ENCODE peak calls at places on chromosomes 1 and 21, in ten cellular contexts. One of them, this sample, is unnamed. For H3K36me3 and H3K27me3, the result is how much of the 10 kb centered on the place peaks cover.

GRCh38 chr21:36156339-36156814 is 247 bp upstream of the DOP1B start:
- DNase-seq in GM23248: peak
- DNase-seq in CD8-positive, alpha-beta memory T cell: peak
- DNase-seq in GM06990: peak
- DNase-seq in tibial artery: peak
- DNase-seq in fibroblast of lung: peak
- DNase-seq in HAP-1: peak
- DNase-seq in adrenal gland: peak
- DNase-seq in cardiac muscle cell: peak
- DNase-seq in stomach: peak
- DNase-seq in this sample: peak

GRCh38 chr1:224198572-224198971 is 15.5 kb downstream of the DEGS1 start:
- DNase-seq in GM23248: no peak
- DNase-seq in CD8-positive, alpha-beta memory T cell: no peak
- DNase-seq in GM06990: no peak
- DNase-seq in tibial artery: no peak
- DNase-seq in fibroblast of lung: no peak
- DNase-seq in HAP-1: no peak
- DNase-seq in adrenal gland: no peak
- DNase-seq in cardiac muscle cell: no peak
- DNase-seq in stomach: no peak
- DNase-seq in this sample: no peak

GRCh38 chr1:193115629-193116227 is 6.1 kb upstream of the CDC73 start:
- DNase-seq in GM23248: peak
- DNase-seq in CD8-positive, alpha-beta memory T cell: no peak
- DNase-seq in GM06990: no peak
- DNase-seq in tibial artery: peak
- DNase-seq in fibroblast of lung: peak
- DNase-seq in HAP-1: no peak
- DNase-seq in adrenal gland: peak
- DNase-seq in cardiac muscle cell: peak
- DNase-seq in stomach: no peak
- DNase-seq in this sample: peak

GRCh38 chr1:209692745-209693504 is 11.7 kb upstream of the HSD11B1 start:
- DNase-seq in GM23248: peak
- DNase-seq in CD8-positive, alpha-beta memory T cell: peak
- DNase-seq in GM06990: no peak
- DNase-seq in tibial artery: peak
- DNase-seq in fibroblast of lung: peak
- DNase-seq in HAP-1: peak
- DNase-seq in adrenal gland: peak
- DNase-seq in cardiac muscle cell: peak
- DNase-seq in stomach: peak
- DNase-seq in this sample: peak

GRCh38 chr21:38910390-38911008 is 104.8 kb downstream of the ETS2 start:
- DNase-seq in GM23248: no peak
- DNase-seq in CD8-positive, alpha-beta memory T cell: no peak
- DNase-seq in GM06990: no peak
- DNase-seq in tibial artery: no peak
- DNase-seq in fibroblast of lung: no peak
- DNase-seq in HAP-1: no peak
- DNase-seq in adrenal gland: no peak
- DNase-seq in cardiac muscle cell: no peak
- DNase-seq in stomach: no peak
- DNase-seq in this sample: no peak

GRCh38 chr21:33058468-33059318 is 11.2 kb upstream of the OLIG1 start:
- DNase-seq in GM23248: no peak
- DNase-seq in CD8-positive, alpha-beta memory T cell: no peak
- DNase-seq in GM06990: no peak
- DNase-seq in tibial artery: no peak
- DNase-seq in fibroblast of lung: no peak
- DNase-seq in HAP-1: no peak
- DNase-seq in adrenal gland: peak
- DNase-seq in cardiac muscle cell: no peak
- DNase-seq in stomach: no peak
- DNase-seq in this sample: peak

GRCh38 chr1:8422439-8423133 is 104.7 kb downstream of the SLC45A1 start:
- DNase-seq in GM23248: peak
- DNase-seq in CD8-positive, alpha-beta memory T cell: no peak
- DNase-seq in GM06990: no peak
- DNase-seq in tibial artery: peak
- DNase-seq in fibroblast of lung: no peak
- DNase-seq in HAP-1: peak
- DNase-seq in adrenal gland: no peak
- DNase-seq in cardiac muscle cell: peak
- DNase-seq in stomach: no peak
- DNase-seq in this sample: peak

GRCh38 chr1:234062166-234062565 is 157.7 kb downstream of the SLC35F3 start:
- DNase-seq in GM23248: peak
- DNase-seq in CD8-positive, alpha-beta memory T cell: no peak
- DNase-seq in GM06990: no peak
- DNase-seq in tibial artery: no peak
- DNase-seq in fibroblast of lung: no peak
- DNase-seq in HAP-1: no peak
- DNase-seq in adrenal gland: no peak
- DNase-seq in cardiac muscle cell: no peak
- DNase-seq in stomach: no peak
- DNase-seq in this sample: no peak

GRCh38 chr1:61081637-61082335 is 575 bp upstream of the NFIA start:
- DNase-seq in GM23248: peak
- DNase-seq in CD8-positive, alpha-beta memory T cell: peak
- DNase-seq in GM06990: no peak
- DNase-seq in tibial artery: no peak
- DNase-seq in fibroblast of lung: peak
- DNase-seq in HAP-1: peak
- DNase-seq in adrenal gland: peak
- DNase-seq in cardiac muscle cell: peak
- DNase-seq in stomach: peak
- DNase-seq in this sample: no peak

GRCh38 chr1:150259758-150260669 is 2.4 kb downstream of the CA14 start:
- DNase-seq in GM23248: no peak
- DNase-seq in CD8-positive, alpha-beta memory T cell: no peak
- DNase-seq in GM06990: no peak
- DNase-seq in tibial artery: no peak
- DNase-seq in fibroblast of lung: peak
- DNase-seq in HAP-1: peak
- DNase-seq in adrenal gland: peak
- DNase-seq in cardiac muscle cell: peak
- DNase-seq in stomach: peak
- DNase-seq in this sample: no peak

GRCh38 chr1:43366601-43367025 is 1.2 kb downstream of the ELOVL1 start:
- DNase-seq in GM23248: no peak
- DNase-seq in CD8-positive, alpha-beta memory T cell: no peak
- DNase-seq in GM06990: no peak
- DNase-seq in tibial artery: no peak
- DNase-seq in fibroblast of lung: peak
- DNase-seq in HAP-1: no peak
- DNase-seq in adrenal gland: no peak
- DNase-seq in cardiac muscle cell: no peak
- DNase-seq in stomach: no peak
- DNase-seq in this sample: no peak

GRCh38 chr1:43367026-43367903 is 546 bp downstream of the ELOVL1 start:
- DNase-seq in GM23248: peak
- DNase-seq in CD8-positive, alpha-beta memory T cell: peak
- DNase-seq in GM06990: peak
- DNase-seq in tibial artery: peak
- DNase-seq in fibroblast of lung: peak
- DNase-seq in HAP-1: peak
- DNase-seq in adrenal gland: no peak
- DNase-seq in cardiac muscle cell: no peak
- DNase-seq in stomach: no peak
- DNase-seq in this sample: peak

GRCh38 chr1:43366179-43366578 is 1.6 kb downstream of the ELOVL1 start:
- DNase-seq in GM23248: no peak
- DNase-seq in CD8-positive, alpha-beta memory T cell: no peak
- DNase-seq in GM06990: no peak
- DNase-seq in tibial artery: peak
- DNase-seq in fibroblast of lung: no peak
- DNase-seq in HAP-1: no peak
- DNase-seq in adrenal gland: no peak
- DNase-seq in cardiac muscle cell: no peak
- DNase-seq in stomach: peak
- DNase-seq in this sample: no peak

GRCh38 chr1:43363935-43364525 is 3.8 kb downstream of the ELOVL1 start:
- DNase-seq in GM23248: no peak
- DNase-seq in CD8-positive, alpha-beta memory T cell: no peak
- DNase-seq in GM06990: no peak
- DNase-seq in tibial artery: no peak
- DNase-seq in fibroblast of lung: no peak
- DNase-seq in HAP-1: no peak
- DNase-seq in adrenal gland: no peak
- DNase-seq in cardiac muscle cell: no peak
- DNase-seq in stomach: no peak
- DNase-seq in this sample: no peak

DNA sequence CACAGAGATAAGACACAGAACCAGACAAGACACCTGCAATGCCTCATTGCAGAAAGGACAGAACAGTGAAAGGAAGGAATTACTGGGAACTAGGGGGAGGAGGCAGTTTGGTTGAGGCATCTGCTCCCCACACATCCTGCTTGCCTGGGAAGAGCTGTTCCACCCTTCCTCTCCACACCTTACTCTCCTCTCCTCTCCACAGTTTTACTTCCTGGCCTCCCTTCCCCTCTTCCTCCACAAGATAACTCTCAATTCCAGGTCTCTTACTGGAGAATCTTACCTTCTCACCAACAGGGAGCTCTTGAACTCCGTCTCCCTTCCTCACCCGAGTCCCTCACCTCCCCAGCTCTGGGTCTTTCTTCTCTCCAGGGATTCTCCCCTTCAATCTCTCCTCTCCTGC is 2.1 kb downstream of the ELOVL1 start:
- DNase-seq in GM23248: no peak
- DNase-seq in CD8-positive, alpha-beta memory T cell: no peak
- DNase-seq in GM06990: no peak
- DNase-seq in tibial artery: no peak
- DNase-seq in fibroblast of lung: no peak
- DNase-seq in HAP-1: no peak
- DNase-seq in adrenal gland: no peak
- DNase-seq in cardiac muscle cell: no peak
- DNase-seq in stomach: no peak
- DNase-seq in this sample: no peak
- H3K4me3 ChIP-seq in GM23248: peak
- H3K4me3 ChIP-seq in CD8-positive, alpha-beta memory T cell: no peak
- H3K4me3 ChIP-seq in GM06990: peak
- H3K4me3 ChIP-seq in tibial artery: no peak
- H3K4me3 ChIP-seq in fibroblast of lung: no peak
- H3K4me3 ChIP-seq in HAP-1: no peak
- H3K4me3 ChIP-seq in adrenal gland: no peak
- H3K4me3 ChIP-seq in cardiac muscle cell: no peak
- H3K4me3 ChIP-seq in stomach: peak
- H3K4me3 ChIP-seq in this sample: no peak

DNA sequence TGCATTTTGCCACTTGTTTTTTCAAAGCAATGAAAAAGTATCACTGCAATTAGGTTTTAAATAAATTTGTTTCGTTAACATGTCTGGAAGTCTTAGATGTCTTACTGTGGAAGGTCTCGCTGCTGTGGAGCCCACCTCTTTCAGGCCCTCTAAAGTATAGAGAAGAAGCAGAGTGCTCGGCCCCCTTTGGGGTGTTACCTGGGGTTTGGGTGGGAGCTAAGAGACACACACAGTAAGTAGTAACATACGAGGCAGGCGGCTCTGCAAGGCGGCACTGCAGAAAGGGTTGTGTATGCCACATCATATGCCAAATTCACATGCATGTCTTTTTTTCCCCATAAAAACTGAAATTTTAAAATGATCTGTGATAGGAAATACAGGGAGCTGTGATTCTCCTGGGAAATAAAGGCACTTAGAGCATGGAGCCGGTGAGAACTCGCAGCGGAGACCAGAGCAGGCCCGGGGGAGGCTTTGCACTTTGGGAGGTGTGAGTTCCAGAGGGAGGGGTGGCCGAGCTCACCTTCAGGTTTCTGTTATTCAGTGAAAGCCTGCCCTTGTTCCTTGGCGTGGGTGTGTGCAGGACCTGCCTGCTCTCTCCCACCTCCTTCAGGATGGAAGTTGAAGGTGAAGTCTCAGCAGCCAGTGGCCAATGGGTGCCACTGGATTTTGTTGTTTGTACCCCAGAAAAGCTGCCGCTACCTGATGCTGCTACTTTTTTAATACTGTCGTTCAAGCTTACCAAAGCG is 35.7 kb upstream of the PWP2 start:
- DNase-seq in GM23248: no peak
- DNase-seq in CD8-positive, alpha-beta memory T cell: no peak
- DNase-seq in GM06990: no peak
- DNase-seq in tibial artery: no peak
- DNase-seq in fibroblast of lung: no peak
- DNase-seq in HAP-1: no peak
- DNase-seq in adrenal gland: no peak
- DNase-seq in cardiac muscle cell: no peak
- DNase-seq in stomach: no peak
- DNase-seq in this sample: no peak
- H3K36me3 ChIP-seq in GM23248: under half
- H3K36me3 ChIP-seq in CD8-positive, alpha-beta memory T cell: under half
- H3K36me3 ChIP-seq in GM06990: under half
- H3K36me3 ChIP-seq in tibial artery: under half
- H3K36me3 ChIP-seq in fibroblast of lung: under half
- H3K36me3 ChIP-seq in HAP-1: under half
- H3K36me3 ChIP-seq in adrenal gland: under half
- H3K36me3 ChIP-seq in cardiac muscle cell: under half
- H3K36me3 ChIP-seq in stomach: half or more
- H3K36me3 ChIP-seq in this sample: half or more

GRCh38 chr1:85325920-85326319 is 49.5 kb upstream of the BCL10 start:
- DNase-seq in GM23248: no peak
- DNase-seq in CD8-positive, alpha-beta memory T cell: no peak
- DNase-seq in GM06990: no peak
- DNase-seq in tibial artery: no peak
- DNase-seq in fibroblast of lung: peak
- DNase-seq in HAP-1: no peak
- DNase-seq in adrenal gland: no peak
- DNase-seq in cardiac muscle cell: no peak
- DNase-seq in stomach: no peak
- DNase-seq in this sample: no peak
- H3K27me3 ChIP-seq in GM23248: under half
- H3K27me3 ChIP-seq in CD8-positive, alpha-beta memory T cell: under half
- H3K27me3 ChIP-seq in GM06990: under half
- H3K27me3 ChIP-seq in tibial artery: under half
- H3K27me3 ChIP-seq in fibroblast of lung: under half
- H3K27me3 ChIP-seq in HAP-1: under half
- H3K27me3 ChIP-seq in adrenal gland: under half
- H3K27me3 ChIP-seq in cardiac muscle cell: under half
- H3K27me3 ChIP-seq in stomach: under half
- H3K27me3 ChIP-seq in this sample: under half

DNA sequence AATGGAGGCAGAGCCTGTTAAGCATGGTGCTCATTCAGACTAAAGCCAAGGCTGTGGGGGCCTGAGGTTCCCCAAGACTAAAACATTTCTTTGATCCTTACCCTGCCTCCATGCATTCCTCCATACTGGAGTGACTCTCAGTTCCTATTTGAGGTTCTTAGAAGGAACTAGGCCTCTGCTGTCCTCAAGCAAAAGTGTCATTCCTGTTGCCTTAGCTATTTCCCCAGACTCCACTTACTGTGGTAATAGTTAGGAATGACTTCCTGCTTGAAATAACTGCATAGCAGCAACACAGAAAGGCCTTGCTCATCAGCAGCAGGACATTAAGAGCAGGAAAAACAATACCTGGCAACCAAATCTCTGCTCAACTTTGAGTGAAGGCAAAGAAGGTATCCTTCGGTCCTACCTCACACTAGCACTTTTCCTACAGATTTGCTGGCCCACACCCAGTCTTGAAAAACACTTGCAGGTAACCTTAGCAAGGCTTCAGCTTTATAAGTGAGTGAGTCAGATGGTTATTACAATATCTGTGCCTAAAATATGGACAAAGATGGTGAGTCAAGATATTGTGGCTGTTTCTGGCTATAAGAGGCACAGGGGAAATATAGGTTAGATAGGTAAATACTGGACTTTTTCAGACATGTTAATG is 14.8 kb downstream of the LRRC41 start:
- DNase-seq in GM23248: peak
- DNase-seq in CD8-positive, alpha-beta memory T cell: no peak
- DNase-seq in GM06990: no peak
- DNase-seq in tibial artery: no peak
- DNase-seq in fibroblast of lung: peak
- DNase-seq in HAP-1: no peak
- DNase-seq in adrenal gland: no peak
- DNase-seq in cardiac muscle cell: no peak
- DNase-seq in stomach: no peak
- DNase-seq in this sample: no peak
- H3K4me3 ChIP-seq in GM23248: no peak
- H3K4me3 ChIP-seq in CD8-positive, alpha-beta memory T cell: no peak
- H3K4me3 ChIP-seq in GM06990: no peak
- H3K4me3 ChIP-seq in tibial artery: no peak
- H3K4me3 ChIP-seq in fibroblast of lung: no peak
- H3K4me3 ChIP-seq in HAP-1: no peak
- H3K4me3 ChIP-seq in adrenal gland: no peak
- H3K4me3 ChIP-seq in cardiac muscle cell: no peak
- H3K4me3 ChIP-seq in stomach: no peak
- H3K4me3 ChIP-seq in this sample: no peak